ENCODE peak calls at places on chromosomes 4 and X, in four cellular contexts. One of them, this sample, is unnamed.

GRCh38 chr4:145404754-145405153 is 76.9 kb upstream of the SMAD1 start:
- DNase-seq in uterus: no peak
- DNase-seq in epithelial cell of esophagus: no peak
- DNase-seq in fibroblast of lung: no peak
- DNase-seq in this sample: no peak

GRCh38 chr4:1489639-1489995 is 83.4 kb upstream of the NKX1-1 start:
- DNase-seq in uterus: no peak
- DNase-seq in epithelial cell of esophagus: no peak
- DNase-seq in fibroblast of lung: no peak
- DNase-seq in this sample: no peak

GRCh38 chr4:185211035-185211434 is 1.6 kb downstream of the SNX25 start:
- DNase-seq in uterus: no peak
- DNase-seq in epithelial cell of esophagus: no peak
- DNase-seq in fibroblast of lung: no peak
- DNase-seq in this sample: no peak

GRCh38 chr4:150033937-150034336 is 44.3 kb upstream of the DCLK2 start:
- DNase-seq in uterus: no peak
- DNase-seq in epithelial cell of esophagus: peak; percentile 20
- DNase-seq in fibroblast of lung: peak; percentile 75
- DNase-seq in this sample: no peak

GRCh38 chrX:3712080-3712869 is 1.2 kb downstream of the PRKX start:
- DNase-seq in uterus: no peak
- DNase-seq in epithelial cell of esophagus: peak; percentile 22
- DNase-seq in fibroblast of lung: peak; percentile 40
- DNase-seq in this sample: peak; percentile 45

GRCh38 chrX:41518841-41519220 is 71.7 kb downstream of the NYX start:
- DNase-seq in uterus: no peak
- DNase-seq in epithelial cell of esophagus: no peak
- DNase-seq in fibroblast of lung: peak; percentile 14
- DNase-seq in this sample: no peak

GRCh38 chr4:142523111-142523510 is 323.0 kb downstream of the INPP4B start:
- DNase-seq in uterus: no peak
- DNase-seq in epithelial cell of esophagus: peak; percentile 89
- DNase-seq in fibroblast of lung: no peak
- DNase-seq in this sample: no peak

GRCh38 chrX:136616987-136617685 is 30.8 kb upstream of the CD40LG start:
- DNase-seq in uterus: no peak
- DNase-seq in epithelial cell of esophagus: no peak
- DNase-seq in fibroblast of lung: no peak
- DNase-seq in this sample: no peak

GRCh38 chr4:137310593-137311490 is 221.5 kb downstream of the PCDH18 start:
- DNase-seq in uterus: no peak
- DNase-seq in epithelial cell of esophagus: peak; percentile 46
- DNase-seq in fibroblast of lung: peak; percentile 89
- DNase-seq in this sample: no peak

GRCh38 chrX:122134291-122134690 is 1049.8 kb upstream of the GRIA3 start:
- DNase-seq in uterus: no peak
- DNase-seq in epithelial cell of esophagus: no peak
- DNase-seq in fibroblast of lung: no peak
- DNase-seq in this sample: no peak

GRCh38 chr4:73872331-73873108 is 3.3 kb downstream of the CXCL1 start:
- DNase-seq in uterus: no peak
- DNase-seq in epithelial cell of esophagus: no peak
- DNase-seq in fibroblast of lung: no peak
- DNase-seq in this sample: no peak

GRCh38 chr4:47490550-47490949 is 5.5 kb downstream of the ATP10D start:
- DNase-seq in uterus: no peak
- DNase-seq in epithelial cell of esophagus: peak; percentile 67
- DNase-seq in fibroblast of lung: peak; percentile 58
- DNase-seq in this sample: no peak

GRCh38 chrX:68705986-68706385 is 58.5 kb downstream of the STARD8 start:
- DNase-seq in uterus: no peak
- DNase-seq in epithelial cell of esophagus: no peak
- DNase-seq in fibroblast of lung: no peak
- DNase-seq in this sample: no peak

GRCh38 chrX:68711845-68712244 is 64.4 kb downstream of the STARD8 start:
- DNase-seq in uterus: no peak
- DNase-seq in epithelial cell of esophagus: no peak
- DNase-seq in fibroblast of lung: no peak
- DNase-seq in this sample: no peak

GRCh38 chrX:68708503-68709290 is 61.2 kb downstream of the STARD8 start:
- DNase-seq in uterus: no peak
- DNase-seq in epithelial cell of esophagus: no peak
- DNase-seq in fibroblast of lung: peak; percentile 34
- DNase-seq in this sample: no peak

GRCh38 chrX:68714856-68715255 is 67.4 kb downstream of the STARD8 start:
- DNase-seq in uterus: no peak
- DNase-seq in epithelial cell of esophagus: no peak
- DNase-seq in fibroblast of lung: no peak
- DNase-seq in this sample: no peak

DNA sequence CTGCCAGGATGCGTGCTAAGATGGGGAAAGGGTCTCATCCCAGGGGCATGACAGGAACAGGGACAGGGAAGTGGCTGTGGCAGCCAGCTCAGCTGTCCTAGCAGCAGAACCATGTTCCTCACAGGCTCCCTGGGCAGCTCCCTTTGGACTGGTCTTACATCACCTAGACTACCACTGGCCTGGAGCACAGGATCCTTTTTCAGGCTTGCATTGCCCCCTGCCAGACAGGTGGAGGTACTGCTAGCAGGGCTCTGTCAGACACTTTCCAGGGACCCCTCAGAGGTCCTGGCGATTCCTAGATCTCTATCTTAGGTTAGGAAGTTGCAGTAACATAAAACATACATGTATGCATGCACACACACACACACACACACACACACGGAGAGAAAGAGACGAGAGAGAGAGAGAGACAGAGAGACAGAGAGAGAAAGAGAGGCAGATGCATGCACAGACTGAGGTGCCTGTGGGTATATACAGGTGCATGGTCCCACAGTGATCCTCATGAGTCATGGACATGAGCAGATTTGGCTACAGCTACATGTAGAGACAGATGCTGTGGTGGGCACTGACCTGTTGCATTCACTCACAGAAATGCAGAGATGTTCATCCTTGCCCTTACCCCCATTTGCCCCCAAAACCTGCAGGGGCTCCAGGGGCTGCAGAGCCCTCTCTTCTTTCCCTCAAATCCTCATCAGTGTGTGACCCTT is 63.6 kb downstream of the STARD8 start:
- DNase-seq in uterus: peak; percentile 49
- DNase-seq in epithelial cell of esophagus: peak; percentile 59
- DNase-seq in fibroblast of lung: peak; percentile 29
- DNase-seq in this sample: no peak
- TF ChIP-seq CTCF in uterus: peak; percentile 51
- TF ChIP-seq CTCF in epithelial cell of esophagus: peak; percentile 63
- TF ChIP-seq CTCF in fibroblast of lung: peak; percentile 48
- TF ChIP-seq CTCF in this sample: peak; percentile 42

GRCh38 chrX:109638158-109638557 is 13.2 kb upstream of the KCNE5 start:
- DNase-seq in uterus: no peak
- DNase-seq in epithelial cell of esophagus: no peak
- DNase-seq in fibroblast of lung: no peak
- DNase-seq in this sample: no peak

GRCh38 chrX:109632906-109633504 is 8.0 kb upstream of the KCNE5 start:
- DNase-seq in uterus: no peak
- DNase-seq in epithelial cell of esophagus: peak; percentile 22
- DNase-seq in fibroblast of lung: no peak
- DNase-seq in this sample: no peak

GRCh38 chrX:109629310-109629709 is 4.3 kb upstream of the KCNE5 start:
- DNase-seq in uterus: no peak
- DNase-seq in epithelial cell of esophagus: no peak
- DNase-seq in fibroblast of lung: no peak
- DNase-seq in this sample: no peak

GRCh38 chrX:109635151-109635550 is 10.2 kb upstream of the KCNE5 start:
- DNase-seq in uterus: no peak
- DNase-seq in epithelial cell of esophagus: peak; percentile 24
- DNase-seq in fibroblast of lung: no peak
- DNase-seq in this sample: no peak
- TF ChIP-seq CTCF in uterus: no peak
- TF ChIP-seq CTCF in epithelial cell of esophagus: peak; percentile 59
- TF ChIP-seq CTCF in fibroblast of lung: peak; percentile 30
- TF ChIP-seq CTCF in this sample: peak; percentile 44

DNA sequence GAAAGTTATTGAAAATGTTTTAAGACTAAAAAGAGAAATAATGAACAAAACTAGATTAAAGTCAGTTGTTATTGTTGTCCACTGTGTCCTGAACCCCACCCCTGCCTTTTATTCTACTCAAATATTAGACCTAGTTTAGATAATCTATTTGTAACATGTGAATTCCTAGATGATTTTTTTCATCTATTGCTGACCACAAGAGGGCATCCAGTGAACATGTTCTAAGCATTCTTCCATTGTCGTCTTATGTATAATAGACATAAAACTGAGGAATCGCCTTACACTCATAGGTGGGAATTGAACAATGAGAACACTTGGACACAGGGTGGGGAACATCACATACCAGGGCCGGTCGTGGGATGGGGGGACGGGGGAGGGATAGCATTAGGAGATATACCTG is 36.4 kb upstream of the HPRT1 start:
- DNase-seq in uterus: no peak
- DNase-seq in epithelial cell of esophagus: peak; percentile 28
- DNase-seq in fibroblast of lung: peak; percentile 15
- DNase-seq in this sample: no peak
- TF ChIP-seq CTCF in uterus: no peak
- TF ChIP-seq CTCF in epithelial cell of esophagus: peak; percentile 41
- TF ChIP-seq CTCF in fibroblast of lung: peak; percentile 25
- TF ChIP-seq CTCF in this sample: no peak

GRCh38 chr4:125070869-125071268 is 243.9 kb upstream of the FAT4 start:
- DNase-seq in uterus: no peak
- DNase-seq in epithelial cell of esophagus: peak; percentile 9
- DNase-seq in fibroblast of lung: no peak
- DNase-seq in this sample: no peak
- TF ChIP-seq CTCF in uterus: no peak
- TF ChIP-seq CTCF in epithelial cell of esophagus: no peak
- TF ChIP-seq CTCF in fibroblast of lung: no peak
- TF ChIP-seq CTCF in this sample: no peak

DNA sequence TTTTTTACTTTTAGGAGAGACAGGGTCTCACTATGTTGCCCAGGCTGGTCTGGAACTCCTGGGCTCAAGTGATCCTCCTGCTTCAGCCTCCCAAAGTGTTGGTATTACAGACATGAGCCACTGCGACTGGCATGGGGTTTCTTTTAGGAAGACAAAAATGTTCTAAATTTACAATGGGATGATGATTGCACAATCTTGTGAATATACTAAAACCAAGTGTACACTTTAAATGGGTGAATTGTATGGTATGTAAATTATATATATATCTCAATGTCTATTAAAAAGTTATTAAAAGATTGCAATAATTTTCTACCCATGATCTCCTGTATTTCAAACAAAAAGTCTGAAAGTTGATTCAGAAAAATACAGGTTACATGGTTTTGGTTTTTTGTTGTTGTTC is 9.1 kb upstream of the MAGIX start:
- DNase-seq in uterus: no peak
- DNase-seq in epithelial cell of esophagus: no peak
- DNase-seq in fibroblast of lung: no peak
- DNase-seq in this sample: no peak
- TF ChIP-seq CTCF in uterus: no peak
- TF ChIP-seq CTCF in epithelial cell of esophagus: no peak
- TF ChIP-seq CTCF in fibroblast of lung: no peak
- TF ChIP-seq CTCF in this sample: no peak

GRCh38 chrX:119655125-119655524 is 37.8 kb downstream of the SEPTIN6 start:
- DNase-seq in uterus: peak; percentile 46
- DNase-seq in epithelial cell of esophagus: peak; percentile 53
- DNase-seq in fibroblast of lung: peak; percentile 90
- DNase-seq in this sample: no peak

GRCh38 chrX:119648421-119648775 is 42.2 kb upstream of the NKRF start:
- DNase-seq in uterus: no peak
- DNase-seq in epithelial cell of esophagus: no peak
- DNase-seq in fibroblast of lung: no peak
- DNase-seq in this sample: no peak

GRCh38 chrX:119659522-119659921 is 33.4 kb downstream of the SEPTIN6 start:
- DNase-seq in uterus: no peak
- DNase-seq in epithelial cell of esophagus: no peak
- DNase-seq in fibroblast of lung: no peak
- DNase-seq in this sample: no peak

DNA sequence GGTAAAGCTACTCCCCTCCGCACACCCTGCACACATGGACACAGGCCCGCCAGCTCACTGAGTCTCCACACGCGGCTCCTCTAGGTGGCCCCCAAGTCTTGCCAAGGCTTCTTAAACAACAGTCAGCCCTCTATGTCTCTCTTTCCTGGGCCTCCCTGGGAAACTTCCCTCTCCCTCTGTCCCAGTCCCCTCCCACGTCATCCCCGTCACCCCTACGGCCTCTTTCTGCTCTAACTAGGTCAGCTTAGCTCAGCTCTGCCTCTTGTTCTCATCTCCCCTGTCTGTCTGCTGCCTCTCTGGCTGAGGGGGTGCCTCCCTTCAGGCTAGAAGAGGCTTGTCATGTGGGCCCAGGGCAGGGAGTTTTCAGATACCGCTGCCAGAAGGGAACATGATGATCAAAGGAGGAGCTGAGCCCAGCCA is 38.8 kb downstream of the SEPTIN6 start:
- DNase-seq in uterus: peak; percentile 72
- DNase-seq in epithelial cell of esophagus: peak; percentile 10
- DNase-seq in fibroblast of lung: peak; percentile 50
- DNase-seq in this sample: no peak
- TF ChIP-seq CTCF in uterus: no peak
- TF ChIP-seq CTCF in epithelial cell of esophagus: no peak
- TF ChIP-seq CTCF in fibroblast of lung: no peak
- TF ChIP-seq CTCF in this sample: no peak

GRCh38 chrX:145825896-145826295 is 8.3 kb downstream of the SLITRK2 start:
- DNase-seq in uterus: no peak
- DNase-seq in epithelial cell of esophagus: peak; percentile 10
- DNase-seq in fibroblast of lung: no peak
- DNase-seq in this sample: no peak
- TF ChIP-seq CTCF in uterus: no peak
- TF ChIP-seq CTCF in epithelial cell of esophagus: no peak
- TF ChIP-seq CTCF in fibroblast of lung: no peak
- TF ChIP-seq CTCF in this sample: peak; percentile 51

GRCh38 chr4:86653237-86653865 is 59.2 kb downstream of the PTPN13 start:
- DNase-seq in uterus: no peak
- DNase-seq in epithelial cell of esophagus: no peak
- DNase-seq in fibroblast of lung: no peak
- DNase-seq in this sample: no peak
- TF ChIP-seq CTCF in uterus: no peak
- TF ChIP-seq CTCF in epithelial cell of esophagus: peak; percentile 32
- TF ChIP-seq CTCF in fibroblast of lung: peak; percentile 14
- TF ChIP-seq CTCF in this sample: peak; percentile 52